ENCODE peak calls at places on chromosomes 4 and X, in eight cellular contexts. N is heart right ventricle, L is GM23248, S is mammary epithelial cell, E is RWPE2, V is IMR-90, Q is left ventricle myocardium inferior, G is aorta. K is an unnamed sample.
A peak's percentile ranks its signal among the peaks of the same experiment; 100 is the strongest.

GRCh38 chr4:24032371-24032989 is 142.6 kb upstream of the PPARGC1A start:
- DNase-seq in S (peak; percentile 3), L (peak; percentile 40), N (no peak), Q (no peak), V (peak; percentile 8), E (no peak), G (no peak), K (no peak)

GRCh38 chrX:2696698-2697215 is 5.7 kb downstream of the CD99 start:
- DNase-seq in E (no peak), V (peak; percentile 90), Q (no peak), L (peak; percentile 96), S (peak; percentile 87), N (no peak), G (no peak), K (no peak)

GRCh38 chrX:97229318-97229717 is 345.6 kb downstream of the RPA4 start:
- DNase-seq in G (no peak), L (no peak), S (no peak), N (no peak), V (no peak), E (no peak), Q (no peak), K (no peak)

GRCh38 chr4:14726441-14727405 is 275.6 kb upstream of the CPEB2 start:
- DNase-seq in G (no peak), S (peak; percentile 95), L (peak; percentile 1), N (no peak), E (peak; percentile 85), Q (no peak), V (peak; percentile 35), K (no peak)

GRCh38 chrX:7083468-7084396 is 63.8 kb upstream of the STS start:
- DNase-seq in N (no peak), Q (no peak), L (peak; percentile 84), S (peak; percentile 96), E (peak; percentile 63), V (peak; percentile 98), G (no peak), K (no peak)

GRCh38 chr4:181504846-181505374 is 738.3 kb upstream of the TENM3 start:
- DNase-seq in S (no peak), V (no peak), Q (no peak), E (no peak), L (no peak), N (no peak), G (no peak), K (no peak)

GRCh38 chr4:2305766-2306501 is 44.0 kb upstream of the MXD4 start:
- DNase-seq in S (peak; percentile 9), E (no peak), N (no peak), G (no peak), V (no peak), Q (no peak), L (no peak), K (no peak)

GRCh38 chr4:80540785-80541469 is 205.4 kb downstream of the CFAP299 start:
- DNase-seq in E (no peak), Q (no peak), G (no peak), S (peak; percentile 2), V (peak; percentile 55), L (peak; percentile 5), N (no peak), K (no peak)

GRCh38 chr4:74278490-74278889 is 29.8 kb upstream of the EPGN start:
- DNase-seq in L (no peak), G (no peak), N (no peak), Q (no peak), S (no peak), E (no peak), V (no peak), K (no peak)

GRCh38 chrX:123219916-123220315 is 35.8 kb downstream of the GRIA3 start:
- DNase-seq in N (peak; percentile 10), Q (peak; percentile 29), V (no peak), G (no peak), S (peak; percentile 43), L (peak; percentile 18), E (no peak), K (no peak)

GRCh38 chr4:87209182-87209581 is 11.2 kb downstream of the KLHL8 start:
- DNase-seq in E (no peak), N (no peak), S (no peak), G (no peak), L (peak; percentile 27), Q (no peak), V (no peak), K (no peak)
- H3K9me3 ChIP-seq in E (no peaks in the 10 kb centered on the region), N (no peaks in the 10 kb centered on the region), S (no peaks in the 10 kb centered on the region), G (no peaks in the 10 kb centered on the region), L (no peaks in the 10 kb centered on the region), Q (no peaks in the 10 kb centered on the region), V (no peaks in the 10 kb centered on the region), K (no peaks in the 10 kb centered on the region)

DNA sequence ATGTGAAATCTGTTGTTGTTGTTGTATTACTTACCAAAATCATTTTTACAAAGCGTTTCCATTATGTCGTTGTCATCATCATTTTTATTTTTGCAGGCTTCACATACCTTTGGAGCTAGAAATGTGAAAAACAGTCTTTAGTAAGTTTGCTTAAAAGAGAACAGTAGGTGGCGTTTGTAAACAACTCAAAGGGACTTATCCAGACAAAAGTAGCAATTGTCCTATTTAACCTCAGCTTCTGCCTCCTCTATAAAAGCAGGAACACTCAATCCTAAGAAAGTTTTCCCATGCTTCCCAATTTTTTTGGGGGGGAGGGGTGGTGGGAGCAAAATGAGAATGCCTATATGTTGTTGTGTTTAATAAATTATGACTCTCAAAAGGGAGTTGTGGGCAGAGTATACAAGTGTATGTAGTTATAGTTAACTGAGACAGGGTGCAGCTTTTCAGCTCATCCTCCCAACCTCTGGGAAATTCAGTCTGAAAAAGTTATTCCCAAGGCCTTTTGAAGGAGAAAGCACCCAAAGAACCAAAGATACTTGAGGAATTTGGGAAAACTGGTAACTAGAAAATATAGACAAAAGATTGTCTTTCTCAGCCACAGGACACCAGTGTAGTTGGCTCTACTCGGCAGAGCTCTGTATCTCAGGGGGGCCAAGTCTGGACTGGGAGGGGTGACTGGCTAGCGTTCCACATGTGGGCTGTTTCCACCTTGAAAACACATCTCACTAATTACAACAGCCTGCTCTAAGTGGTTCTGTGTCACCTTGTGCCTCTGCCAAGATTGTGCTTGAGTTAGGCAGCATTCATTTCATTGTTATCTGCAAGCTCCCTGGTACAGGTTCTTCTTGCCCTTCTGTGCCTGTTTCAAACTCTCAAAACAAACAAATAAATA is 2.8 kb downstream of the SFRP2 start:
- DNase-seq in V (peak; percentile 14), E (no peak), G (no peak), N (no peak), S (no peak), L (peak; percentile 65), Q (no peak), K (no peak)
- H3K27me3 ChIP-seq in V (peaks cover 42% of the 10 kb centered on the region), E (peaks cover 58% of the 10 kb centered on the region), G (no peaks in the 10 kb centered on the region), N (peaks cover 51% of the 10 kb centered on the region), S (peaks cover 35% of the 10 kb centered on the region), L (peaks cover 52% of the 10 kb centered on the region), Q (peaks cover 97% of the 10 kb centered on the region), K (peaks cover 42% of the 10 kb centered on the region)

GRCh38 chr4:113621633-113622032 is 139.9 kb downstream of the CAMK2D start:
- DNase-seq in G (no peak), E (no peak), N (no peak), V (no peak), S (no peak), Q (no peak), L (no peak), K (no peak)

GRCh38 chr4:113617195-113617594 is 144.3 kb downstream of the CAMK2D start:
- DNase-seq in N (no peak), S (no peak), E (no peak), L (no peak), Q (no peak), G (no peak), V (no peak), K (no peak)

GRCh38 chr4:113620032-113620431 is 141.5 kb downstream of the CAMK2D start:
- DNase-seq in G (no peak), E (no peak), N (no peak), L (no peak), Q (no peak), V (no peak), S (no peak), K (no peak)

GRCh38 chr4:113616443-113616842 is 145.1 kb downstream of the CAMK2D start:
- DNase-seq in G (no peak), V (no peak), L (no peak), N (no peak), E (no peak), S (peak; percentile 58), Q (no peak), K (no peak)

GRCh38 chr4:113618205-113618604 is 143.3 kb downstream of the CAMK2D start:
- DNase-seq in L (peak; percentile 29), Q (no peak), E (no peak), N (no peak), V (no peak), S (no peak), G (no peak), K (no peak)
- H3K4me1 ChIP-seq in L (peaks cover 6% of the 10 kb centered on the region), Q (peaks cover 70% of the 10 kb centered on the region), E (no peaks in the 10 kb centered on the region), N (peaks cover 79% of the 10 kb centered on the region), V (peaks cover 2% of the 10 kb centered on the region), S (no peaks in the 10 kb centered on the region), G (peaks cover 4% of the 10 kb centered on the region), K (peaks cover 45% of the 10 kb centered on the region)

GRCh38 chr4:132483-132882 is 8.2 kb downstream of the ZNF718 start:
- DNase-seq in E (no peak), S (no peak), Q (no peak), G (no peak), V (no peak), N (no peak), L (no peak), K (no peak)
- H3K9me3 ChIP-seq in E (peaks cover 14% of the 10 kb centered on the region), S (peaks cover 20% of the 10 kb centered on the region), Q (peaks cover 64% of the 10 kb centered on the region), G (peaks cover 7% of the 10 kb centered on the region), V (peaks cover 21% of the 10 kb centered on the region), N (peaks cover 40% of the 10 kb centered on the region), L (no peaks in the 10 kb centered on the region), K (peaks cover 32% of the 10 kb centered on the region)

GRCh38 chr4:146646601-146647000 is 7.9 kb downstream of the POU4F2 start:
- DNase-seq in Q (no peak), G (no peak), L (no peak), N (no peak), E (no peak), V (no peak), S (no peak), K (no peak)
- H3K27me3 ChIP-seq in Q (peaks cover 100% of the 10 kb centered on the region), G (no peaks in the 10 kb centered on the region), L (peaks cover 76% of the 10 kb centered on the region), N (peaks cover 76% of the 10 kb centered on the region), E (peaks cover 98% of the 10 kb centered on the region), V (peaks cover 40% of the 10 kb centered on the region), S (peaks cover 46% of the 10 kb centered on the region), K (peaks cover 17% of the 10 kb centered on the region)

GRCh38 chr4:184811484-184812180 is 14.1 kb downstream of the ACSL1 start:
- DNase-seq in G (no peak), V (no peak), N (no peak), S (no peak), E (no peak), Q (no peak), L (no peak), K (no peak)

GRCh38 chr4:184814686-184815045 is 11.1 kb downstream of the ACSL1 start:
- DNase-seq in E (no peak), S (no peak), V (no peak), G (no peak), N (no peak), Q (no peak), L (peak; percentile 47), K (no peak)

GRCh38 chr4:184810720-184811119 is 15.0 kb downstream of the ACSL1 start:
- DNase-seq in N (no peak), E (no peak), L (no peak), S (no peak), G (peak; percentile 63), V (no peak), Q (no peak), K (peak; percentile 85)

GRCh38 chr4:184812181-184812542 is 13.6 kb downstream of the ACSL1 start:
- DNase-seq in Q (no peak), G (no peak), S (no peak), L (no peak), E (no peak), V (no peak), N (no peak), K (no peak)

GRCh38 chr4:184812651-184813181 is 13.1 kb downstream of the ACSL1 start:
- DNase-seq in Q (no peak), G (no peak), L (peak; percentile 53), S (peak; percentile 40), E (no peak), N (no peak), V (peak; percentile 24), K (no peak)
- H3K4me1 ChIP-seq in Q (peaks cover 94% of the 10 kb centered on the region), G (no peaks in the 10 kb centered on the region), L (peaks cover 23% of the 10 kb centered on the region), S (peaks cover 52% of the 10 kb centered on the region), E (peaks cover 41% of the 10 kb centered on the region), N (peaks cover 95% of the 10 kb centered on the region), V (peaks cover 10% of the 10 kb centered on the region), K (peaks cover 71% of the 10 kb centered on the region)

K was measured in psoas muscle.